ENCODE peak calls at places on chromosomes 2 and 18, in seven cellular contexts. L is psoas muscle, A is adrenal gland, T is heart right ventricle, V is PC-9, Z is IMR-90, D is DND-41. S is an unnamed sample.

GRCh38 chr2:7165736-7166135 is 248.5 kb downstream of the RNF144A start:
- DNase-seq in L (no peak), A (no peak), T (no peak), V (no peak), Z (no peak), D (no peak), S (no peak)

GRCh38 chr2:236219411-236219810 is 44.8 kb downstream of the ASB18 start:
- DNase-seq in L (no peak), A (no peak), T (no peak), V (no peak), Z (no peak), D (no peak), S (no peak)

GRCh38 chr18:45408218-45408617 is 207.1 kb upstream of the SLC14A2 start:
- DNase-seq in L (no peak), A (no peak), T (no peak), V (no peak), Z (no peak), D (no peak), S (no peak)

GRCh38 chr2:20427931-20428526 is 18.8 kb upstream of the RHOB start:
- DNase-seq in L (no peak), A (no peak), T (no peak), V (no peak), Z (no peak), D (no peak), S (no peak)

GRCh38 chr2:230929381-230930148 is 4.5 kb upstream of the GPR55 start:
- DNase-seq in L (no peak), A (no peak), T (no peak), V (no peak), Z (no peak), D (no peak), S (no peak)

GRCh38 chr18:37361223-37362157 is 204.1 kb downstream of the CELF4 start:
- DNase-seq in L (no peak), A (no peak), T (no peak), V (no peak), Z (no peak), D (no peak), S (no peak)

GRCh38 chr2:66569321-66569851 is 134.5 kb downstream of the MEIS1 start:
- DNase-seq in L (no peak), A (no peak), T (no peak), V (no peak), Z (peak; percentile 85), D (no peak), S (no peak)

GRCh38 chr2:127049927-127050802 is 56.8 kb downstream of the BIN1 start:
- DNase-seq in L (peak; percentile 88), A (peak; percentile 58), T (peak; percentile 71), V (peak; percentile 65), Z (peak; percentile 41), D (peak; percentile 68), S (peak; percentile 55)

GRCh38 chr18:31652875-31653274 is 31.5 kb downstream of the B4GALT6 start:
- DNase-seq in L (no peak), A (no peak), T (no peak), V (no peak), Z (no peak), D (no peak), S (no peak)

GRCh38 chr2:42696987-42697386 is 66.9 kb downstream of the OXER1 start:
- DNase-seq in L (no peak), A (no peak), T (no peak), V (no peak), Z (no peak), D (no peak), S (no peak)

GRCh38 chr2:128324897-128325410 is 6.3 kb upstream of the HS6ST1 start:
- DNase-seq in L (no peak), A (no peak), T (no peak), V (no peak), Z (no peak), D (peak; percentile 2), S (no peak)

GRCh38 chr18:2871111-2871720 is 24.4 kb downstream of the EMILIN2 start:
- DNase-seq in L (no peak), A (no peak), T (no peak), V (no peak), Z (no peak), D (no peak), S (no peak)

GRCh38 chr2:234195516-234195915 is 145.0 kb downstream of the SPP2 start:
- DNase-seq in L (no peak), A (no peak), T (no peak), V (no peak), Z (no peak), D (no peak), S (no peak)

GRCh38 chr2:136901732-136902131 is 136.4 kb downstream of the THSD7B start:
- DNase-seq in L (no peak), A (no peak), T (no peak), V (no peak), Z (no peak), D (no peak), S (no peak)

GRCh38 chr2:133200684-133201421 is 367.4 kb downstream of the NCKAP5 start:
- DNase-seq in L (no peak), A (peak; percentile 23), T (no peak), V (no peak), Z (peak; percentile 98), D (no peak), S (no peak)

GRCh38 chr2:241546771-241547498 is 11.6 kb upstream of the BOK start:
- DNase-seq in L (peak; percentile 23), A (no peak), T (no peak), V (peak; percentile 76), Z (peak; percentile 93), D (no peak), S (no peak)

GRCh38 chr2:20879221-20879620 is 56.3 kb upstream of the LDAH start:
- DNase-seq in L (no peak), A (no peak), T (no peak), V (no peak), Z (no peak), D (no peak), S (no peak)

GRCh38 chr18:23585007-23585871 is 1.1 kb downstream of the NPC1 start:
- DNase-seq in L (no peak), A (peak; percentile 76), T (no peak), V (peak; percentile 35), Z (no peak), D (peak; percentile 49), S (peak; percentile 11)

GRCh38 chr18:3720818-3721545 is 271.0 kb downstream of the TGIF1 start:
- DNase-seq in L (no peak), A (no peak), T (no peak), V (no peak), Z (no peak), D (peak; percentile 38), S (no peak)

GRCh38 chr2:126638781-126639180 is 17.2 kb upstream of the GYPC start:
- DNase-seq in L (no peak), A (no peak), T (no peak), V (no peak), Z (no peak), D (no peak), S (no peak)

GRCh38 chr2:233803292-233803911 is 25.3 kb downstream of the MROH2A start:
- DNase-seq in L (no peak), A (no peak), T (no peak), V (no peak), Z (no peak), D (no peak), S (no peak)

GRCh38 chr18:13353424-13353823 is 134.9 kb downstream of the LDLRAD4 start:
- DNase-seq in L (no peak), A (no peak), T (no peak), V (no peak), Z (no peak), D (peak; percentile 73), S (no peak)

GRCh38 chr2:135603543-135603942 is 72.3 kb downstream of the R3HDM1 start:
- DNase-seq in L (no peak), A (no peak), T (no peak), V (no peak), Z (no peak), D (no peak), S (no peak)

GRCh38 chr18:55435592-55435991 is 152.4 kb downstream of the TCF4 start:
- DNase-seq in L (no peak), A (no peak), T (no peak), V (no peak), Z (no peak), D (no peak), S (no peak)

GRCh38 chr18:42533010-42533409 is 578.0 kb downstream of the PIK3C3 start:
- DNase-seq in L (no peak), A (no peak), T (no peak), V (no peak), Z (no peak), D (no peak), S (no peak)

GRCh38 chr18:42534313-42534712 is 579.3 kb downstream of the PIK3C3 start:
- DNase-seq in L (no peak), A (no peak), T (no peak), V (no peak), Z (no peak), D (no peak), S (no peak)

GRCh38 chr18:42532119-42532518 is 577.1 kb downstream of the PIK3C3 start:
- DNase-seq in L (no peak), A (no peak), T (no peak), V (no peak), Z (no peak), D (no peak), S (no peak)

GRCh38 chr18:42536442-42536841 is 579.0 kb downstream of the RIT2 start:
- DNase-seq in L (no peak), A (no peak), T (no peak), V (no peak), Z (no peak), D (no peak), S (no peak)
- H3K4me3 ChIP-seq in L (no peak overlapping the region), A (no peak overlapping the region), T (no peak overlapping the region), V (no peak overlapping the region), Z (no peak overlapping the region), D (no peak overlapping the region), S (no peak overlapping the region)

GRCh38 chr2:68811364-68811763 is 59.8 kb downstream of the BMP10 start:
- DNase-seq in L (no peak), A (peak; percentile 46), T (peak; percentile 54), V (no peak), Z (peak; percentile 23), D (no peak), S (no peak)
- H3K36me3 ChIP-seq in L (no peaks in the 10 kb centered on the region), A (peaks cover 8% of the 10 kb centered on the region), T (peaks cover 78% of the 10 kb centered on the region), V (no peaks in the 10 kb centered on the region), Z (no peaks in the 10 kb centered on the region), D (peaks cover 80% of the 10 kb centered on the region), S (peaks cover 5% of the 10 kb centered on the region)

GRCh38 chr2:167237478-167237877 is 349.2 kb downstream of the XIRP2 start:
- DNase-seq in L (no peak), A (no peak), T (no peak), V (no peak), Z (no peak), D (no peak), S (no peak)
- TF ChIP-seq CTCF in L (no peak), A (no peak), T (no peak), V (no peak), Z (no peak), D (no peak), S (no peak)

DNA sequence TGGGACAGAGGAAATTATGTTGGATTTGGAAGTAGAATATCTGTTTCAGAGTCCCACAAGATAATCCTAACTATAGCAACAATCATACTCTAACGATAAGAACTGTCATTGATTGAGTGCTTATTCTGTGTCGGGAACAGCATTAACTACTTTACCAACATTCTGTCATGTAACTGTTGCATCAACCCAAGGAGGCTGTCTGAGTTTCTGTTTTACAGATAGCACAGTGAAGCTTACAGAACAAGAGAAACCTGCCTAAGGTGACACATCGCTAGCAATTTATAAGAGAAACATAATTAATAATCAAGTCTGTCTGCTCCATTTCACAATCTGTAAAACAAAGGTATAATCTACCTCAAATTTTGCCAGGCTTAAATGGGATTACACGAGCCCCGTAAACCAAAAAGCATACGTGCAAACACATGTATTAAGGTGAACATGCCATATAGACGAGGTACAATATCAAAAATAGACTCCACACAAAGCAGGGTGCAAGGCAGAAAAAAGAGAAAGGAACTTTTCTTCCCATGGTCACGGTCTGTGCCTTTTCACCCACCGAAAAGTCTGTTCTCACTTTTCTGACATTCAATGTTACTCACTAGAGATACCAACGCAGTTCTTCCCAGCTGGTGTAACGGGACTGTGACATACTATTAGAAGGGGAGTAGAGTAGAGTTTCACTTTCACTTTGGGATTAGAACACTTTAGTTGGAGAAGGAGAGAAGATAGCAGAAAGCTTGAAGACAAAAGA is 37.2 kb upstream of the SLC8A1 start:
- DNase-seq in L (no peak), A (no peak), T (no peak), V (peak; percentile 1), Z (peak; percentile 57), D (peak; percentile 65), S (no peak)
- H3K4me3 ChIP-seq in L (peak overlapping the region; percentile 58), A (no peak overlapping the region), T (peak overlapping the region; percentile 44), V (no peak overlapping the region), Z (peak overlapping the region; percentile 52), D (peak overlapping the region; percentile 4), S (no peak overlapping the region)